ENCODE peak calls at places on chromosomes 2 and 18, in five cellular contexts. F is GM12878, Y is HepG2, A is K562, E is H1. H is an unnamed sample.
A peak's percentile ranks its signal among the peaks of the same experiment; 100 is the strongest.

GRCh38 chr18:10101293-10101701 is 187.5 kb downstream of the VAPA start:
- DNase-seq in F (no peak), Y (no peak), A (no peak), E (no peak), H (peak; percentile 27)

GRCh38 chr18:57209697-57210096 is 62.8 kb downstream of the BOD1L2 start:
- DNase-seq in F (no peak), Y (no peak), A (no peak), E (no peak), H (peak; percentile 23)

GRCh38 chr2:207230261-207231105 is 64.7 kb upstream of the KLF7 start:
- DNase-seq in F (no peak), Y (peak; percentile 21), A (peak; percentile 55), E (peak; percentile 62), H (peak; percentile 82)

GRCh38 chr2:120316528-120317179 is 29.3 kb upstream of the INHBB start:
- DNase-seq in F (no peak), Y (no peak), A (no peak), E (no peak), H (no peak)

GRCh38 chr2:173021939-173022371 is 53.7 kb upstream of the MAP3K20 start:
- DNase-seq in F (no peak), Y (peak; percentile 57), A (peak; percentile 19), E (no peak), H (peak; percentile 35)

GRCh38 chr2:108978709-108979111 is 10.3 kb downstream of the EDAR start:
- DNase-seq in F (no peak), Y (no peak), A (no peak), E (no peak), H (no peak)

GRCh38 chr2:128196026-128196822 is 105.2 kb downstream of the UGGT1 start:
- DNase-seq in F (no peak), Y (peak; percentile 47), A (no peak), E (peak; percentile 52), H (peak; percentile 31)

GRCh38 chr2:163737563-163737962 is 1.8 kb upstream of the FIGN start:
- DNase-seq in F (no peak), Y (no peak), A (no peak), E (no peak), H (no peak)

GRCh38 chr2:112879491-112880041 is 31.4 kb upstream of the IL37 start:
- DNase-seq in F (no peak), Y (no peak), A (no peak), E (no peak), H (no peak)

GRCh38 chr2:65404988-65405697 is 27.3 kb downstream of the SPRED2 start:
- DNase-seq in F (no peak), Y (no peak), A (no peak), E (no peak), H (no peak)

GRCh38 chr18:10453885-10454772 is at the start of gene APCDD1:
- DNase-seq in F (no peak), Y (peak; percentile 21), A (peak; percentile 20), E (peak; percentile 75), H (peak; percentile 73)

GRCh38 chr2:84874381-84875212 is 6.3 kb downstream of the TRABD2A start:
- DNase-seq in F (no peak), Y (no peak), A (no peak), E (no peak), H (no peak)

GRCh38 chr18:394997-395383 is 105.5 kb downstream of the COLEC12 start:
- DNase-seq in F (no peak), Y (no peak), A (no peak), E (no peak), H (no peak)

GRCh38 chr2:238743243-238744068 is 104.4 kb upstream of the TWIST2 start:
- DNase-seq in F (no peak), Y (no peak), A (no peak), E (no peak), H (no peak)

GRCh38 chr2:48114256-48114655 is 208.0 kb upstream of the FBXO11 start:
- DNase-seq in F (no peak), Y (peak; percentile 21), A (peak; percentile 71), E (no peak), H (no peak)

GRCh38 chr2:238097988-238098853 is 1.9 kb upstream of the ESPNL start:
- DNase-seq in F (no peak), Y (no peak), A (peak; percentile 92), E (peak; percentile 85), H (peak; percentile 89)

GRCh38 chr18:1296237-1296636 is 391.6 kb downstream of the ADCYAP1 start:
- DNase-seq in F (no peak), Y (no peak), A (no peak), E (no peak), H (peak; percentile 21)

GRCh38 chr2:241724259-241724974 is 10.0 kb upstream of the D2HGDH start:
- DNase-seq in F (no peak), Y (no peak), A (no peak), E (peak; percentile 71), H (peak; percentile 71)

GRCh38 chr2:10514743-10515142 is 66.6 kb upstream of the ODC1 start:
- DNase-seq in F (no peak), Y (no peak), A (no peak), E (no peak), H (no peak)

GRCh38 chr2:74712223-74713053 is 58.4 kb downstream of the SEMA4F start:
- DNase-seq in F (no peak), Y (no peak), A (no peak), E (no peak), H (no peak)

GRCh38 chr18:22975508-22975907 is 42.4 kb downstream of the RBBP8 start:
- DNase-seq in F (no peak), Y (no peak), A (no peak), E (no peak), H (no peak)

GRCh38 chr2:126902152-126902835 is 3.6 kb downstream of the TEX51 start:
- DNase-seq in F (no peak), Y (no peak), A (no peak), E (no peak), H (no peak)

GRCh38 chr2:130828461-130828860 is 8.3 kb upstream of the ARHGEF4 start:
- DNase-seq in F (no peak), Y (no peak), A (no peak), E (no peak), H (no peak)

GRCh38 chr2:130826419-130826818 is 10.3 kb upstream of the ARHGEF4 start:
- DNase-seq in F (no peak), Y (no peak), A (no peak), E (peak; percentile 40), H (no peak)

GRCh38 chr2:130826821-130827501 is 9.8 kb upstream of the ARHGEF4 start:
- DNase-seq in F (no peak), Y (no peak), A (no peak), E (peak; percentile 41), H (no peak)

GRCh38 chr2:130829020-130829419 is 7.7 kb upstream of the ARHGEF4 start:
- DNase-seq in F (no peak), Y (no peak), A (no peak), E (no peak), H (peak; percentile 30)

DNA sequence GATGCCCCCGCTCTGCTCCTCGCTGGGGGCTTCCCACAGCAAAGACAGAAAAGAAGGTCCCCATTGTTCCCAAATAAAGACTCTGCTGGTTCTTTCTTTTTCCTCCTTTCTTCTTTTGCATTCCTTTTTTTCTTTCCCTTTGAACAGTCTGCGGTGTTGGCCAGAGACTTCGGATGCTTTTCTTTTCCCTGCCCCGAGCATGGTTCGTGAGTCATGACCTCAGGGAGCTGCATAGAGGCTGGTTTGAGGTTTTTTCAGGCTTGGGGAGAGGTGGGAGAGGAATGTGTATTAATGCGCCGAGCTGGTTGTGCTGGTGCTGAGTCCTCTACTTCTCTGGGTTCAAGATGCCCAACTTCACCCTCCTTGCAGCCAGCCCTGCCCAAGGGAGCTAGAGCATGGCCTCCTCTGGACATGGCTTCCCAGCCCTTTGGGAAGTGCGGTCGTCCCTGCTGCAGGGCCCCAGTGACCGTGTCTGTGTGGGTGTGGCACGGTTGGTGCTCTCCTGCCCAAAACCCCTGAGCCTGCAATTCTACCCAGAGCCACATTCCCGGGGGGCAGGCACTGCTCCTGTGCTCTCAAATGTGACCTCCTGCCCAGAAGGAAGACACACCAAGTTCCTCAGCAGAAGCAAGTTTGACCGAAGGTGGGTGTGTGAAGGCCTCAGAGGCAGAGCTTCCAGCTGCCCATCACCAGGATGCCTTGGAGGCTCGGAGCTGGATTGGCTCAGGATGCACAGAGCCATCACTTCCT is 9.0 kb upstream of the ARHGEF4 start:
- DNase-seq in F (no peak), Y (no peak), A (no peak), E (no peak), H (peak; percentile 29)
- TF ChIP-seq CREB1 in F (no peak), Y (no peak), A (no peak), E (no peak), H (no peak)

DNA sequence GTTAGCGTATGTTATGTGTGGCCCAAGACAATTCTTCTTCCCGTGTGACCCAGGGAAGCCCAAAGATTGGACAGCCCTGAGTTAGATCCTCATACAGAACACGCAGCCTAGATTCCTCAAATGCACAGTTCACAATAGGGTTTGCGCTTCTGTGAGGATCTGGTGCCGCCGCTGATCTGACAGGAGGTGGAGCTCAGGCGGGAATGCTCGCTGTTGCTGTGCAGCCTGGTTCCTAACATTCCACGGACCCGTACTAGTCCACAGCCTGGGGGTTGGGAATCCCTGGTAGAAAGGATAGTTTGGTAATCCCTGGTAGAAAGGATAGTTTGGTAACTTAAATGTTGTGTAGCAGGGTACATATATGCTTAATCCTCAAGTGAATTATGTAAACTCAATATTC is 27.0 kb downstream of the MAPRE3 start:
- DNase-seq in F (no peak), Y (no peak), A (no peak), E (no peak), H (peak; percentile 12)
- H3K4me1 ChIP-seq in F (no peaks in the 10 kb centered on the region), Y (no peaks in the 10 kb centered on the region), A (peaks cover 12% of the 10 kb centered on the region), E (peaks cover 2% of the 10 kb centered on the region), H (no peaks in the 10 kb centered on the region)

GRCh38 chr2:227411320-227411989 is 23.7 kb upstream of the SCYGR1 start:
- DNase-seq in F (peak; percentile 94), Y (no peak), A (no peak), E (no peak), H (no peak)

GRCh38 chr2:227410191-227410590 is 22.4 kb upstream of the SCYGR1 start:
- DNase-seq in F (no peak), Y (no peak), A (no peak), E (no peak), H (no peak)

GRCh38 chr2:227406177-227407031 is 18.7 kb upstream of the SCYGR1 start:
- DNase-seq in F (no peak), Y (peak; percentile 99), A (peak; percentile 56), E (peak; percentile 53), H (peak; percentile 93)

GRCh38 chr2:227404575-227404974 is 16.8 kb upstream of the SCYGR1 start:
- DNase-seq in F (no peak), Y (no peak), A (no peak), E (no peak), H (peak; percentile 22)

GRCh38 chr2:227407601-227408089 is 19.9 kb upstream of the SCYGR1 start:
- DNase-seq in F (no peak), Y (no peak), A (no peak), E (no peak), H (no peak)
- TF ChIP-seq CREB1 in F (no peak), Y (no peak), A (no peak), E (no peak), H (no peak)

DNA sequence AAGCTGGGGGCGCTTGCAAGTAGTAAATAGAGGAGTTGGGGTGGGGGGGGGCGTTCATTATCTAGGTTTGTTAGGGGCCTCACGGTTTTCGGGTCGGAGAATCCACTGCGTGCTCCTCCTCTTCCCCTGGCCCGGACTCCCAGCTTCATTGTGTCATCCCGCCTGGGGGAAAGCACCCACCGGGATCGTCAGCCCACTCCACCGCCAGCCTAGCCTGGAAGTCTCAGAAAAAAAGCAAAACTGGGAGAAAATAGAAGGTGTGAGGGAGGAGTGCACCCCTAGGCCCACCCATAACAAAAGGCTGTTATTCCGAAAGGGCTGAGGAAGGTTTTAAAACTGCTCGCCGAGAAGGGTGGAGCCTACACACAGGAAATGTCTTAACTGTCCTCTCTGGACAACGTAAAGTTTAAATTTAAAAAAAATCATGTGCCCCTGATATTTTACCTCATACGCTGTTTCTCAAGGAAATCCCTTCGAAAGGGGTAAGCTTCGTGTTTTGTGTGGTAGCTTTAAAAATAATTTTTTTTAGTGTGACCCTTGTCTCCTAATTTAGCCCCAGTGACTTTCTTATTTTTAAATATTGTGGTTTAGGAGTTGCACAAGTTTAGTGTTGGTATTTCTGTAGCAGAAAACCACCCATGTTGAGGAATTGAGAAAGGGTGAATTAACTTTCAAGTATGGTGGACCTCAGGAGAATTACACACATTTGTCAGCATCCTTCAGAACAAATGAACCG is 104.2 kb downstream of the SPTBN1 start:
- DNase-seq in F (no peak), Y (no peak), A (peak; percentile 21), E (no peak), H (peak; percentile 40)
- H3K4me1 ChIP-seq in F (peaks cover 19% of the 10 kb centered on the region), Y (peaks cover 67% of the 10 kb centered on the region), A (peaks cover 21% of the 10 kb centered on the region), E (peaks cover 12% of the 10 kb centered on the region), H (peaks cover 42% of the 10 kb centered on the region)